ENCODE peak calls at places on chromosome 16, in four cellular contexts. Q is PC-3, T is hepatocyte, H is activated B cell treated with CpG ODN at 0.5 μM for 24 hours. U is an unnamed sample.

GRCh38 chr16:10076037-10076436 is 106.2 kb downstream of the GRIN2A start:
- DNase-seq in H (no peak), T (peak), Q (peak), U (no peak)

GRCh38 chr16:88524973-88525662 is 45.1 kb upstream of the ZC3H18 start:
- DNase-seq in Q (no peak), H (no peak), T (no peak), U (no peak)

GRCh38 chr16:60905806-60906205 is 1130.4 kb downstream of the CDH8 start:
- DNase-seq in H (no peak), T (no peak), Q (no peak), U (no peak)

GRCh38 chr16:16154292-16154951 is 68.9 kb downstream of the ABCC6 start:
- DNase-seq in H (no peak), Q (no peak), T (no peak), U (no peak)

GRCh38 chr16:66290431-66290830 is 76.1 kb upstream of the CDH5 start:
- DNase-seq in H (no peak), T (no peak), Q (no peak), U (peak)

GRCh38 chr16:1537763-1538289 is 4.4 kb downstream of the TMEM204 start:
- DNase-seq in T (no peak), Q (no peak), H (no peak), U (no peak)

GRCh38 chr16:24075929-24076716 is 180.0 kb upstream of the CACNG3 start:
- DNase-seq in T (peak), Q (peak), H (no peak), U (peak)

GRCh38 chr16:17403859-17404545 is 66.8 kb downstream of the XYLT1 start:
- DNase-seq in Q (no peak), H (no peak), T (no peak), U (no peak)

GRCh38 chr16:82965808-82966207 is 339.0 kb downstream of the CDH13 start:
- DNase-seq in H (no peak), Q (no peak), T (no peak), U (no peak)

GRCh38 chr16:80824623-80825364 is 20.4 kb upstream of the CDYL2 start:
- DNase-seq in Q (peak), H (no peak), T (peak), U (no peak)

DNA sequence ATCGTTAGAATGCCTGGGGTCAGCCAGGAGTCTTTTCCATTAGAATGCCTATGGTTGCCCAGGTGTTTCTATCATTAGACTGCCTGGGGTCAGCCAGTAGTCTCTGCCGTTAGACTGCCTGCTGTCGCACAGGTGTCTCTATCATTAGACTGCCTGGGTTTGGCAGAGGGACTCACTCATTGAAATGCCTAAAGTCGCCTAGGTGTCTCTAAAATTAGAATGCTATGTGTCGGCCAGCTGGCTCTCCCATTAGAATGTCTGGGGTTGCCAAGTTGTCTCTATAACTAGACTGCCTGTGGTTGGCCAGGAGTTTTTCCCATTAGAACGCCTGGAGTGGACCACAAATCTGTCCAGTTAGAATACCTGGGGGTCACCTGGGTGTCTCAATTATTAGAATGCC is 2266.5 kb downstream of the TP53TG3F start:
- DNase-seq in Q (no peak), T (no peak), H (no peak), U (no peak)
- TF ChIP-seq CTCF in Q (no peak), T (no peak), H (no peak), U (no peak)

DNA sequence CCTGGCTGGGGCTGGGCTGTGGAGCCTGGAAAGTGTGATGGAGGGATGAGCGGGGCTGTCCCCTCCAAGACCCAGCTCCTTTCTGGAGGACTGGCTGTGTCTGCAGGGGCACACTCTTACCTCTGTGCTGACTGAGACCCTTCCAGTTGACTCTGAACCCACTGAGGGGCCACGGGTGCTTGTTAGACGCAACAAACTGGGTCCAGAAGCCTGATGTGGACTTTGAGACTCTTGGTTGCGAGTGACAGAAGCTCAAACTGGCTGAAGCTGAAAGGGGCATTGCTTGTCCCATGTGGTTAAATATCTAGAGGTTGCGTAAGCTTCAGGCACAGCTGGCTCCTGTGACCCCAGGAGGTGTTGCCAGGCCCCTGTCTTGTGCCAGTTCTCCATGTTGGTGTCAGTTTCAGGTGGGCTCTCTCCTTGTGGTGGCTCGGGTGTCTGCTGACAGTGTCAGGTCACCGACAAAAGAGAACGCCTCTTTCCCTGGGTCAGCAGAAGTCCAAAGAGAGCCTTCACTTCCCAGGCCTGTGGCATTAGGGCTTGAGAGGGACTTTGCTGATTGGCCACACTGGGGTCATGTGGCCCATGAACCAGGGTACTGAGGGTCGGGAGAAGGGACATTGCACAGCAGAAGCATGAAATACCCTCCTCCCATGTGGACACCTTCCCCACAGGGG is 16.7 kb downstream of the ADCY7 start:
- DNase-seq in H (no peak), T (no peak), Q (no peak), U (no peak)
- TF ChIP-seq CTCF in H (no peak), T (no peak), Q (no peak), U (no peak)

GRCh38 chr16:53346-54236 is at the start of the genes POLR3K and SNRNP25:
- DNase-seq in H (peak), T (peak), Q (peak), U (peak)
- TF ChIP-seq CTCF in H (no peak), T (no peak), Q (no peak), U (no peak)

GRCh38 chr16:84985079-84986065 is 26.0 kb downstream of the ZDHHC7 start:
- DNase-seq in H (no peak), T (no peak), Q (peak), U (no peak)

GRCh38 chr16:84979516-84979915 is 31.8 kb downstream of the ZDHHC7 start:
- DNase-seq in T (no peak), H (no peak), Q (peak), U (no peak)

GRCh38 chr16:84983308-84983707 is 28.0 kb downstream of the ZDHHC7 start:
- DNase-seq in T (no peak), Q (no peak), H (no peak), U (no peak)

GRCh38 chr16:84986102-84986501 is 25.2 kb downstream of the ZDHHC7 start:
- DNase-seq in T (no peak), Q (no peak), H (no peak), U (no peak)

GRCh38 chr16:84982434-84982833 is 28.9 kb downstream of the ZDHHC7 start:
- DNase-seq in T (peak), Q (no peak), H (no peak), U (no peak)
- TF ChIP-seq CTCF in T (peak), Q (no peak), H (no peak), U (no peak)

GRCh38 chr16:29308644-29309546 is 97.6 kb downstream of the NPIPB11 start:
- DNase-seq in T (no peak), Q (no peak), H (no peak), U (no peak)

GRCh38 chr16:29311636-29312344 is 94.7 kb downstream of the NPIPB11 start:
- DNase-seq in H (no peak), T (no peak), Q (no peak), U (no peak)

GRCh38 chr16:29313559-29313887 is 93.0 kb downstream of the NPIPB11 start:
- DNase-seq in T (no peak), H (no peak), Q (no peak), U (no peak)

GRCh38 chr16:29312835-29313558 is 93.5 kb downstream of the NPIPB11 start:
- DNase-seq in Q (no peak), T (no peak), H (no peak), U (no peak)

GRCh38 chr16:29310852-29311314 is 95.6 kb downstream of the NPIPB11 start:
- DNase-seq in T (no peak), H (no peak), Q (peak), U (no peak)
- TF ChIP-seq CTCF in T (no peak), H (no peak), Q (no peak), U (no peak)